ENCODE peak calls at places on chromosomes 16 and 17, in eight cellular contexts. One of them, this sample, is unnamed.

GRCh38 chr17:63996430-63997182 is 1.5 kb upstream of the PRR29 start:
- DNase-seq in stomach: no peak
- DNase-seq in colonic mucosa: no peak
- DNase-seq in neural progenitor cell: peak
- DNase-seq in heart left ventricle: peak
- DNase-seq in HepG2: no peak
- DNase-seq in RWPE2: peak
- DNase-seq in dorsolateral prefrontal cortex: no peak
- DNase-seq in this sample: no peak

GRCh38 chr17:47929218-47930000 is 12.0 kb upstream of the PNPO start:
- DNase-seq in neural progenitor cell: no peak
- DNase-seq in colonic mucosa: no peak
- DNase-seq in stomach: no peak
- DNase-seq in dorsolateral prefrontal cortex: no peak
- DNase-seq in heart left ventricle: no peak
- DNase-seq in HepG2: no peak
- DNase-seq in RWPE2: no peak
- DNase-seq in this sample: no peak

GRCh38 chr17:82914375-82914774 is 74.6 kb upstream of the ZNF750 start:
- DNase-seq in neural progenitor cell: no peak
- DNase-seq in colonic mucosa: no peak
- DNase-seq in HepG2: no peak
- DNase-seq in RWPE2: no peak
- DNase-seq in stomach: peak
- DNase-seq in dorsolateral prefrontal cortex: no peak
- DNase-seq in heart left ventricle: no peak
- DNase-seq in this sample: peak

GRCh38 chr17:40532520-40533253 is 31.3 kb upstream of the TNS4 start:
- DNase-seq in neural progenitor cell: no peak
- DNase-seq in dorsolateral prefrontal cortex: no peak
- DNase-seq in HepG2: no peak
- DNase-seq in stomach: no peak
- DNase-seq in colonic mucosa: no peak
- DNase-seq in heart left ventricle: no peak
- DNase-seq in RWPE2: peak
- DNase-seq in this sample: no peak

GRCh38 chr16:26598061-26598460 is 468.7 kb upstream of the C16orf82 start:
- DNase-seq in HepG2: no peak
- DNase-seq in neural progenitor cell: no peak
- DNase-seq in heart left ventricle: no peak
- DNase-seq in colonic mucosa: no peak
- DNase-seq in dorsolateral prefrontal cortex: no peak
- DNase-seq in RWPE2: no peak
- DNase-seq in stomach: no peak
- DNase-seq in this sample: no peak

GRCh38 chr16:54290203-54291106 is 3.9 kb upstream of the IRX3 start:
- DNase-seq in RWPE2: no peak
- DNase-seq in HepG2: no peak
- DNase-seq in dorsolateral prefrontal cortex: no peak
- DNase-seq in heart left ventricle: peak
- DNase-seq in colonic mucosa: no peak
- DNase-seq in stomach: no peak
- DNase-seq in neural progenitor cell: peak
- DNase-seq in this sample: no peak

GRCh38 chr16:85657996-85658395 is 30.8 kb downstream of the GINS2 start:
- DNase-seq in colonic mucosa: no peak
- DNase-seq in RWPE2: no peak
- DNase-seq in dorsolateral prefrontal cortex: no peak
- DNase-seq in stomach: no peak
- DNase-seq in heart left ventricle: no peak
- DNase-seq in HepG2: no peak
- DNase-seq in neural progenitor cell: no peak
- DNase-seq in this sample: no peak

GRCh38 chr16:55418586-55418985 is 60.4 kb upstream of the MMP2 start:
- DNase-seq in HepG2: no peak
- DNase-seq in colonic mucosa: no peak
- DNase-seq in heart left ventricle: no peak
- DNase-seq in RWPE2: no peak
- DNase-seq in neural progenitor cell: peak
- DNase-seq in stomach: no peak
- DNase-seq in dorsolateral prefrontal cortex: no peak
- DNase-seq in this sample: no peak

GRCh38 chr17:7767425-7768021 is 50.0 kb downstream of the DNAH2 start:
- DNase-seq in stomach: no peak
- DNase-seq in colonic mucosa: no peak
- DNase-seq in dorsolateral prefrontal cortex: no peak
- DNase-seq in HepG2: no peak
- DNase-seq in neural progenitor cell: no peak
- DNase-seq in RWPE2: no peak
- DNase-seq in heart left ventricle: no peak
- DNase-seq in this sample: no peak

GRCh38 chr17:73604476-73604875 is 39.8 kb downstream of the SDK2 start:
- DNase-seq in stomach: no peak
- DNase-seq in neural progenitor cell: no peak
- DNase-seq in colonic mucosa: no peak
- DNase-seq in heart left ventricle: peak
- DNase-seq in dorsolateral prefrontal cortex: no peak
- DNase-seq in RWPE2: no peak
- DNase-seq in HepG2: no peak
- DNase-seq in this sample: no peak

GRCh38 chr17:44996304-44996703 is 28.2 kb upstream of the C1QL1 start:
- DNase-seq in RWPE2: no peak
- DNase-seq in stomach: no peak
- DNase-seq in dorsolateral prefrontal cortex: no peak
- DNase-seq in neural progenitor cell: no peak
- DNase-seq in HepG2: no peak
- DNase-seq in heart left ventricle: no peak
- DNase-seq in colonic mucosa: no peak
- DNase-seq in this sample: no peak

GRCh38 chr17:82238562-82239201 is 9.8 kb downstream of the SLC16A3 start:
- DNase-seq in heart left ventricle: peak
- DNase-seq in HepG2: no peak
- DNase-seq in RWPE2: peak
- DNase-seq in dorsolateral prefrontal cortex: peak
- DNase-seq in stomach: peak
- DNase-seq in neural progenitor cell: no peak
- DNase-seq in colonic mucosa: peak
- DNase-seq in this sample: peak

GRCh38 chr17:47905221-47905733 is 9.2 kb downstream of the SP2 start:
- DNase-seq in neural progenitor cell: peak
- DNase-seq in dorsolateral prefrontal cortex: peak
- DNase-seq in colonic mucosa: peak
- DNase-seq in RWPE2: no peak
- DNase-seq in stomach: peak
- DNase-seq in HepG2: peak
- DNase-seq in heart left ventricle: peak
- DNase-seq in this sample: no peak

GRCh38 chr17:36703860-36704266 is 102.5 kb downstream of the MRM1 start:
- DNase-seq in RWPE2: no peak
- DNase-seq in neural progenitor cell: peak
- DNase-seq in heart left ventricle: peak
- DNase-seq in stomach: no peak
- DNase-seq in dorsolateral prefrontal cortex: peak
- DNase-seq in HepG2: no peak
- DNase-seq in colonic mucosa: peak
- DNase-seq in this sample: no peak

GRCh38 chr16:985646-986400 is 4.3 kb downstream of the SOX8 start:
- DNase-seq in neural progenitor cell: no peak
- DNase-seq in heart left ventricle: no peak
- DNase-seq in HepG2: no peak
- DNase-seq in dorsolateral prefrontal cortex: no peak
- DNase-seq in RWPE2: no peak
- DNase-seq in colonic mucosa: no peak
- DNase-seq in stomach: no peak
- DNase-seq in this sample: no peak

GRCh38 chr17:50316016-50316587 is 29.8 kb upstream of the XYLT2 start:
- DNase-seq in colonic mucosa: no peak
- DNase-seq in stomach: no peak
- DNase-seq in HepG2: no peak
- DNase-seq in neural progenitor cell: no peak
- DNase-seq in dorsolateral prefrontal cortex: no peak
- DNase-seq in RWPE2: no peak
- DNase-seq in heart left ventricle: no peak
- DNase-seq in this sample: no peak

GRCh38 chr16:19406891-19407491 is 10.7 kb upstream of the TMC5 start:
- DNase-seq in neural progenitor cell: no peak
- DNase-seq in dorsolateral prefrontal cortex: no peak
- DNase-seq in heart left ventricle: no peak
- DNase-seq in HepG2: no peak
- DNase-seq in colonic mucosa: no peak
- DNase-seq in RWPE2: no peak
- DNase-seq in stomach: no peak
- DNase-seq in this sample: no peak

GRCh38 chr16:19415461-19415860 is 2.2 kb upstream of the TMC5 start:
- DNase-seq in RWPE2: no peak
- DNase-seq in dorsolateral prefrontal cortex: no peak
- DNase-seq in neural progenitor cell: no peak
- DNase-seq in HepG2: no peak
- DNase-seq in stomach: peak
- DNase-seq in colonic mucosa: peak
- DNase-seq in heart left ventricle: no peak
- DNase-seq in this sample: peak

GRCh38 chr16:19415918-19416317 is 1.8 kb upstream of the TMC5 start:
- DNase-seq in neural progenitor cell: no peak
- DNase-seq in HepG2: no peak
- DNase-seq in colonic mucosa: no peak
- DNase-seq in heart left ventricle: no peak
- DNase-seq in RWPE2: no peak
- DNase-seq in dorsolateral prefrontal cortex: no peak
- DNase-seq in stomach: no peak
- DNase-seq in this sample: no peak

GRCh38 chr16:19411298-19411697 is 6.4 kb upstream of the TMC5 start:
- DNase-seq in dorsolateral prefrontal cortex: no peak
- DNase-seq in colonic mucosa: no peak
- DNase-seq in HepG2: no peak
- DNase-seq in RWPE2: no peak
- DNase-seq in heart left ventricle: no peak
- DNase-seq in neural progenitor cell: no peak
- DNase-seq in stomach: no peak
- DNase-seq in this sample: no peak

GRCh38 chr16:19410435-19411153 is 7.1 kb upstream of the TMC5 start:
- DNase-seq in dorsolateral prefrontal cortex: no peak
- DNase-seq in colonic mucosa: peak
- DNase-seq in RWPE2: no peak
- DNase-seq in heart left ventricle: no peak
- DNase-seq in neural progenitor cell: peak
- DNase-seq in stomach: peak
- DNase-seq in HepG2: no peak
- DNase-seq in this sample: peak
- H3K4me3 ChIP-seq in dorsolateral prefrontal cortex: peak
- H3K4me3 ChIP-seq in colonic mucosa: peak
- H3K4me3 ChIP-seq in RWPE2: peak
- H3K4me3 ChIP-seq in heart left ventricle: peak
- H3K4me3 ChIP-seq in neural progenitor cell: peak
- H3K4me3 ChIP-seq in stomach: peak
- H3K4me3 ChIP-seq in HepG2: no peak
- H3K4me3 ChIP-seq in this sample: peak

GRCh38 chr16:72958522-72959076 is 89.3 kb downstream of the ZFHX3 start:
- DNase-seq in HepG2: no peak
- DNase-seq in RWPE2: no peak
- DNase-seq in dorsolateral prefrontal cortex: no peak
- DNase-seq in heart left ventricle: no peak
- DNase-seq in colonic mucosa: no peak
- DNase-seq in neural progenitor cell: no peak
- DNase-seq in stomach: no peak
- DNase-seq in this sample: no peak

GRCh38 chr16:72961115-72961832 is 86.7 kb downstream of the ZFHX3 start:
- DNase-seq in heart left ventricle: no peak
- DNase-seq in neural progenitor cell: no peak
- DNase-seq in HepG2: no peak
- DNase-seq in stomach: no peak
- DNase-seq in RWPE2: no peak
- DNase-seq in dorsolateral prefrontal cortex: no peak
- DNase-seq in colonic mucosa: no peak
- DNase-seq in this sample: no peak

GRCh38 chr16:72960101-72960500 is 87.8 kb downstream of the ZFHX3 start:
- DNase-seq in HepG2: no peak
- DNase-seq in heart left ventricle: no peak
- DNase-seq in colonic mucosa: no peak
- DNase-seq in stomach: no peak
- DNase-seq in neural progenitor cell: no peak
- DNase-seq in dorsolateral prefrontal cortex: no peak
- DNase-seq in RWPE2: no peak
- DNase-seq in this sample: no peak

GRCh38 chr16:72957303-72958277 is 90.3 kb downstream of the ZFHX3 start:
- DNase-seq in heart left ventricle: no peak
- DNase-seq in neural progenitor cell: no peak
- DNase-seq in stomach: no peak
- DNase-seq in HepG2: no peak
- DNase-seq in colonic mucosa: no peak
- DNase-seq in RWPE2: no peak
- DNase-seq in dorsolateral prefrontal cortex: no peak
- DNase-seq in this sample: no peak

GRCh38 chr16:72959301-72959996 is 88.5 kb downstream of the ZFHX3 start:
- DNase-seq in colonic mucosa: no peak
- DNase-seq in heart left ventricle: no peak
- DNase-seq in stomach: no peak
- DNase-seq in HepG2: no peak
- DNase-seq in neural progenitor cell: no peak
- DNase-seq in dorsolateral prefrontal cortex: no peak
- DNase-seq in RWPE2: no peak
- DNase-seq in this sample: no peak
- H3K4me3 ChIP-seq in colonic mucosa: no peak
- H3K4me3 ChIP-seq in heart left ventricle: no peak
- H3K4me3 ChIP-seq in stomach: no peak
- H3K4me3 ChIP-seq in HepG2: no peak
- H3K4me3 ChIP-seq in neural progenitor cell: no peak
- H3K4me3 ChIP-seq in dorsolateral prefrontal cortex: no peak
- H3K4me3 ChIP-seq in RWPE2: no peak
- H3K4me3 ChIP-seq in this sample: no peak

GRCh38 chr17:43033947-43034622 is 9.1 kb downstream of the RND2 start:
- DNase-seq in neural progenitor cell: peak
- DNase-seq in stomach: no peak
- DNase-seq in RWPE2: no peak
- DNase-seq in dorsolateral prefrontal cortex: no peak
- DNase-seq in colonic mucosa: no peak
- DNase-seq in HepG2: no peak
- DNase-seq in heart left ventricle: no peak
- DNase-seq in this sample: no peak
- H3K4me3 ChIP-seq in neural progenitor cell: peak
- H3K4me3 ChIP-seq in stomach: no peak
- H3K4me3 ChIP-seq in RWPE2: no peak
- H3K4me3 ChIP-seq in dorsolateral prefrontal cortex: no peak
- H3K4me3 ChIP-seq in colonic mucosa: no peak
- H3K4me3 ChIP-seq in HepG2: no peak
- H3K4me3 ChIP-seq in heart left ventricle: no peak
- H3K4me3 ChIP-seq in this sample: no peak

GRCh38 chr17:15384142-15384803 is 42.9 kb upstream of the TEKT3 start:
- DNase-seq in neural progenitor cell: no peak
- DNase-seq in dorsolateral prefrontal cortex: peak
- DNase-seq in stomach: no peak
- DNase-seq in heart left ventricle: no peak
- DNase-seq in HepG2: no peak
- DNase-seq in colonic mucosa: peak
- DNase-seq in RWPE2: no peak
- DNase-seq in this sample: peak
- H3K4me3 ChIP-seq in neural progenitor cell: no peak
- H3K4me3 ChIP-seq in dorsolateral prefrontal cortex: peak
- H3K4me3 ChIP-seq in stomach: peak
- H3K4me3 ChIP-seq in heart left ventricle: peak
- H3K4me3 ChIP-seq in HepG2: no peak
- H3K4me3 ChIP-seq in colonic mucosa: no peak
- H3K4me3 ChIP-seq in RWPE2: no peak
- H3K4me3 ChIP-seq in this sample: no peak

This sample was measured in mucosa of descending colon.